ENCODE peak calls at places on chromosome 20, in eight cellular contexts. C, V, E, J, Z, U, S and T are unnamed samples.

GRCh38 chr20:49030954-49031619 is 15.0 kb upstream of the CSE1L start:
- DNase-seq in C (no peak), V (no peak), E (no peak), J (no peak), Z (no peak), U (no peak), S (no peak), T (no peak)

GRCh38 chr20:39630215-39630614 is 668.1 kb downstream of the DHX35 start:
- DNase-seq in C (no peak), V (no peak), E (no peak), J (no peak), Z (no peak), U (no peak), S (no peak), T (peak; percentile 59)

GRCh38 chr20:62944184-62944583 is 6.2 kb downstream of the GID8 start:
- DNase-seq in C (no peak), V (no peak), E (no peak), J (no peak), Z (no peak), U (no peak), S (no peak), T (no peak)

GRCh38 chr20:5843054-5843731 is 93.0 kb downstream of the SHLD1 start:
- DNase-seq in C (no peak), V (peak; percentile 36), E (no peak), J (no peak), Z (no peak), U (no peak), S (no peak), T (no peak)

GRCh38 chr20:45359406-45360148 is 3.4 kb upstream of the SYS1 start:
- DNase-seq in C (no peak), V (no peak), E (no peak), J (no peak), Z (peak; percentile 76), U (no peak), S (peak; percentile 85), T (no peak)

GRCh38 chr20:3661060-3661820 is 2.0 kb downstream of the GFRA4 start:
- DNase-seq in C (no peak), V (no peak), E (no peak), J (no peak), Z (peak; percentile 2), U (no peak), S (no peak), T (no peak)

GRCh38 chr20:48335421-48336090 is 492.2 kb downstream of the PREX1 start:
- DNase-seq in C (no peak), V (no peak), E (no peak), J (no peak), Z (no peak), U (no peak), S (no peak), T (no peak)

GRCh38 chr20:7161690-7162089 is 394.2 kb downstream of the BMP2 start:
- DNase-seq in C (no peak), V (no peak), E (no peak), J (no peak), Z (no peak), U (peak; percentile 4), S (no peak), T (peak; percentile 9)

GRCh38 chr20:46099491-46100287 is 9.9 kb upstream of the NCOA5 start:
- DNase-seq in C (no peak), V (no peak), E (no peak), J (no peak), Z (peak; percentile 22), U (no peak), S (no peak), T (no peak)

GRCh38 chr20:58306421-58307261 is 2.9 kb upstream of the RAB22A start:
- DNase-seq in C (peak; percentile 18), V (no peak), E (peak; percentile 52), J (peak; percentile 66), Z (peak; percentile 94), U (peak; percentile 80), S (peak; percentile 78), T (no peak)